ENCODE peak calls at places on chromosomes 5 and 9, in nine cellular contexts. J is hippocampal formation; X is stimulated activated CD8-positive, alpha-beta memory T cell treated with anti-CD3 and anti-CD28 coated beads, Interleukin-15, amount 100 ng/mL, for 24 hours; V is EL; B is neuronal stem cell; S is lung; G is fibroblast of mammary gland; W is sciatic nerve; E is 8988T. H is an unnamed sample.
A peak's percentile ranks its signal among the peaks of the same experiment; 100 is the strongest.

GRCh38 chr5:109455598-109456096 is 45.9 kb upstream of the PJA2 start:
- DNase-seq in B (no peak), V (peak; percentile 97), G (peak; percentile 99), S (peak; percentile 61), W (no peak), J (no peak), X (no peak), E (peak; percentile 13), H (no peak)

GRCh38 chr5:5158472-5158895 is 18.4 kb downstream of the ADAMTS16 start:
- DNase-seq in V (no peak), B (no peak), S (no peak), X (no peak), G (peak; percentile 41), E (no peak), J (no peak), W (no peak), H (no peak)

GRCh38 chr5:107012371-107012770 is 658.4 kb downstream of the EFNA5 start:
- DNase-seq in W (no peak), B (no peak), X (no peak), E (no peak), J (no peak), S (no peak), G (no peak), V (no peak), H (no peak)

GRCh38 chr9:14910178-14910805 is at the start of gene FREM1:
- DNase-seq in G (peak; percentile 37), S (no peak), V (no peak), W (peak; percentile 61), B (peak; percentile 48), J (no peak), E (no peak), X (no peak), H (peak; percentile 22)

GRCh38 chr5:176438959-176439757 is 9.0 kb upstream of the FAF2 start:
- DNase-seq in W (no peak), S (no peak), E (no peak), V (peak; percentile 85), J (no peak), G (peak; percentile 80), X (no peak), B (no peak), H (peak; percentile 59)

GRCh38 chr5:178203670-178204204 is 596 bp upstream of the HNRNPAB start:
- DNase-seq in B (no peak), W (no peak), J (no peak), S (no peak), E (no peak), G (no peak), X (no peak), V (no peak), H (peak; percentile 37)

GRCh38 chr5:179886190-179886589 is 21.5 kb downstream of the TBC1D9B start:
- DNase-seq in S (no peak), X (no peak), G (no peak), B (no peak), E (no peak), V (no peak), W (no peak), J (no peak), H (no peak)

GRCh38 chr9:77946969-77947368 is 84.6 kb downstream of the GNAQ start:
- DNase-seq in X (no peak), S (peak; percentile 31), J (peak; percentile 49), G (no peak), W (no peak), E (no peak), B (no peak), V (no peak), H (no peak)